ENCODE peak calls at places on chromosomes 11 and 22, in ten cellular contexts. J is left lung, I is lower lobe of right lung, A is A673, K is endothelial cell of umbilical vein, E is A549, D is sigmoid colon, F is kidney, M is AG04450, H is Caco-2. R is an unnamed sample.

GRCh38 chr11:119728226-119728626 is 774 bp downstream of the NECTIN1 start:
- DNase-seq in J (peak; percentile 83), I (no peak), A (no peak), K (peak; percentile 14), E (peak; percentile 37), D (no peak), F (no peak), M (no peak), H (peak; percentile 49), R (peak; percentile 24)

GRCh38 chr22:27667121-27667843 is 134.3 kb downstream of the MN1 start:
- DNase-seq in J (no peak), I (no peak), A (no peak), K (no peak), E (no peak), D (no peak), F (no peak), M (no peak), H (no peak), R (no peak)

GRCh38 chr11:1271406-1271805 is 38.0 kb downstream of the TOLLIP start:
- DNase-seq in J (peak; percentile 24), I (no peak), A (no peak), K (no peak), E (no peak), D (no peak), F (no peak), M (no peak), H (no peak), R (no peak)

GRCh38 chr11:72624496-72625201 is 49.6 kb downstream of the PDE2A start:
- DNase-seq in J (peak; percentile 66), I (no peak), A (no peak), K (peak; percentile 71), E (no peak), D (peak; percentile 81), F (no peak), M (no peak), H (no peak), R (no peak)

GRCh38 chr11:120546312-120547205 is 35.0 kb downstream of the GRIK4 start:
- DNase-seq in J (peak; percentile 52), I (no peak), A (peak; percentile 59), K (peak; percentile 44), E (no peak), D (no peak), F (peak; percentile 94), M (peak; percentile 90), H (no peak), R (no peak)

GRCh38 chr11:111592491-111592890 is 9.8 kb upstream of the SIK2 start:
- DNase-seq in J (no peak), I (no peak), A (no peak), K (no peak), E (no peak), D (no peak), F (no peak), M (no peak), H (no peak), R (no peak)

GRCh38 chr11:61021661-61022212 is 50.3 kb downstream of the CD6 start:
- DNase-seq in J (no peak), I (peak; percentile 71), A (no peak), K (no peak), E (no peak), D (peak; percentile 64), F (no peak), M (no peak), H (no peak), R (peak; percentile 32)

GRCh38 chr11:94543695-94544581 is at the start of gene FUT4:
- DNase-seq in J (peak; percentile 99), I (peak; percentile 94), A (peak; percentile 92), K (peak; percentile 80), E (peak; percentile 66), D (peak; percentile 93), F (peak; percentile 96), M (peak; percentile 29), H (peak; percentile 96), R (peak; percentile 88)

GRCh38 chr11:111540921-111541208 is 345 bp downstream of the LAYN start:
- DNase-seq in J (no peak), I (no peak), A (peak; percentile 55), K (no peak), E (no peak), D (no peak), F (no peak), M (no peak), H (no peak), R (no peak)

GRCh38 chr22:20021196-20022181 is 579 bp downstream of the TANGO2 start:
- DNase-seq in J (peak; percentile 86), I (peak; percentile 85), A (no peak), K (peak; percentile 42), E (no peak), D (peak; percentile 80), F (peak; percentile 83), M (no peak), H (no peak), R (peak; percentile 52)

GRCh38 chr11:107770546-107770945 is 58.7 kb upstream of the SLN start:
- DNase-seq in J (no peak), I (no peak), A (peak; percentile 16), K (no peak), E (no peak), D (no peak), F (no peak), M (no peak), H (no peak), R (no peak)

GRCh38 chr11:60631939-60632338 is 67.5 kb upstream of the MS4A8 start:
- DNase-seq in J (no peak), I (no peak), A (no peak), K (no peak), E (no peak), D (no peak), F (no peak), M (no peak), H (no peak), R (no peak)

GRCh38 chr22:50071432-50072166 is 13.5 kb upstream of the TTLL8 start:
- DNase-seq in J (peak; percentile 59), I (no peak), A (no peak), K (no peak), E (no peak), D (no peak), F (peak; percentile 48), M (no peak), H (no peak), R (no peak)

GRCh38 chr11:8760896-8761295 is 78.3 kb downstream of the RPL27A start:
- DNase-seq in J (no peak), I (no peak), A (no peak), K (no peak), E (no peak), D (peak; percentile 40), F (no peak), M (peak; percentile 36), H (no peak), R (no peak)

GRCh38 chr11:76892305-76892704 is 31.6 kb downstream of the ACER3 start:
- DNase-seq in J (no peak), I (no peak), A (no peak), K (no peak), E (no peak), D (no peak), F (no peak), M (no peak), H (no peak), R (no peak)

GRCh38 chr22:31274017-31274416 is 18.3 kb downstream of the PIK3IP1 start:
- DNase-seq in J (no peak), I (no peak), A (no peak), K (no peak), E (no peak), D (peak; percentile 8), F (no peak), M (no peak), H (no peak), R (no peak)

GRCh38 chr11:419248-420005 is 4.6 kb upstream of the SIGIRR start:
- DNase-seq in J (peak; percentile 58), I (peak; percentile 44), A (no peak), K (no peak), E (no peak), D (no peak), F (no peak), M (no peak), H (no peak), R (no peak)

DNA sequence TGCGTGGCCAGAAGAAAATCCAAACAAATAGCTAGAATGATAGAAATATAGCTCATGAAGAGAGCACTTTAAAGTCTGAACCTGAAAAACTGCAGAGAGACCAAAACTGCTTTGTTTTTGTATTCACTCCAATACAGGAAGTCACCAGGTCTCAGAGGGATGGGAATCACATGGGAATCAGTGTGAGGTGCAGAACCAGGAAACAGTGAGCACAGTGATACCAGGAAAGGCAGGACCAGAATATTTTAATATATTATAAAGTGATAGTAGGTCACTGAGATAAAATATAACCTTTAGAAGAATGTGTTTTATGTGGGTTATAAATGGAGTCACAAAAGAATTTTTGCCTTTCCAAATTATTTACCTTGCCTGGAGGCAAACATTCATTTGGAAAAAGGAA is 277.3 kb downstream of the CASP12 start:
- DNase-seq in J (no peak), I (no peak), A (no peak), K (no peak), E (no peak), D (no peak), F (no peak), M (no peak), H (no peak), R (no peak)
- H3K9me3 ChIP-seq in J (no peaks in the 10 kb centered on the region), I (no peaks in the 10 kb centered on the region), A (no peaks in the 10 kb centered on the region), K (no peaks in the 10 kb centered on the region), E (no peaks in the 10 kb centered on the region), D (no peaks in the 10 kb centered on the region), F (no peaks in the 10 kb centered on the region), M (no peaks in the 10 kb centered on the region), H (peaks cover 8% of the 10 kb centered on the region), R (no peaks in the 10 kb centered on the region)

GRCh38 chr22:36084717-36085116 is 56.1 kb upstream of the RBFOX2 start:
- DNase-seq in J (no peak), I (no peak), A (no peak), K (no peak), E (no peak), D (no peak), F (no peak), M (no peak), H (no peak), R (no peak)
- TF ChIP-seq CTCF in J (no peak), I (no peak), A (no peak), K (no peak), E (no peak), D (no peak), F (no peak), M (no peak), H (no peak), R (no peak)

GRCh38 chr22:47277001-47277400 is 514.6 kb downstream of the TBC1D22A start:
- DNase-seq in J (no peak), I (no peak), A (no peak), K (no peak), E (no peak), D (peak; percentile 61), F (peak; percentile 70), M (no peak), H (no peak), R (no peak)
- H3K9me3 ChIP-seq in J (no peaks in the 10 kb centered on the region), I (no peaks in the 10 kb centered on the region), A (no peaks in the 10 kb centered on the region), K (no peaks in the 10 kb centered on the region), E (no peaks in the 10 kb centered on the region), D (no peaks in the 10 kb centered on the region), F (no peaks in the 10 kb centered on the region), M (no peaks in the 10 kb centered on the region), H (no peaks in the 10 kb centered on the region), R (no peaks in the 10 kb centered on the region)

DNA sequence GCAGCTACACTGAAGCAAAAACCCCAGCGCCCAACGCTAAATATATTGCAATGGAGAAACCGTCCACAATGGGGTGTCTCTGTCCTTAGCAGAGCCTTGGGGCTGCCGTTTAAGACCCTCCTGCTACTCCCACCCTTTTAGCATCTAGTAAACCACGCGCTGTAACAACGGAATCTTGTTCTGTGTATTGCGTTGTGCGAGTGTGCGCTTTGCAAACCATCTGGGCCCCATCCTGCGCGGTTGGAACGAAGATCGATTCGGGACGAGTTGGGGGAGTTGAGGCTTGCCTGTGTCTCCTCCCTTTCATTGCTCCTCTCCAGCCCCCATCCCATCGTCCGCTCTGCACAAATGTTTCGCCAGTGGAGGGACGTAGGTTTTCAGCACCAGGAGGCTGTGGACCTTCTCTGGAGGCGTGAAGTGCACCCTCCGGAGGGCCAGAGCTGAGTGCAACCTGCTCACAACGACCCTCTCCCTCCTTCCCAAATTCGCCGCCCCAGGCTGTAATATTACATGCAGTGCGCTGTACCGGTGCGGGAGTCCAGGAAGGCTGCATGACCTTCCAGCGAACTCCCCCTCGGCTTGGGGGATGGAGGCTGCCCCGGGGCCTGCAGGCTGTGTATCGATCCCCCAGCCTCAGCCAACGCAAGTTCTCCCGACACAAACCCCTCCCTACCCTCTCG is 1.6 kb upstream of the KMT2A start:
- DNase-seq in J (no peak), I (peak; percentile 52), A (peak; percentile 75), K (peak; percentile 58), E (no peak), D (peak; percentile 67), F (peak; percentile 75), M (no peak), H (peak; percentile 69), R (peak; percentile 14)
- TF ChIP-seq CTCF in J (no peak), I (no peak), A (peak; percentile 20), K (no peak), E (no peak), D (no peak), F (no peak), M (peak; percentile 6), H (no peak), R (no peak)

R was measured in prostate gland.